ENCODE peak calls at places on chromosomes 5 and 9, in seven cellular contexts. G is lung, F is Peyer's patch, N is endothelial cell, I is esophagus squamous epithelium, X is kidney epithelial cell, H is bronchial epithelial cell. S is an unnamed sample.

GRCh38 chr5:160169326-160169725 is 50.1 kb upstream of the PWWP2A start:
- DNase-seq in G (no peak), F (no peak), N (no peak), I (no peak), X (no peak), H (peak; percentile 77), S (no peak)

GRCh38 chr9:109341561-109341960 is 20.7 kb upstream of the EPB41L4B start:
- DNase-seq in G (peak; percentile 65), F (no peak), N (no peak), I (no peak), X (no peak), H (peak; percentile 66), S (no peak)

GRCh38 chr5:10303699-10304170 is 4.0 kb downstream of the CMBL start:
- DNase-seq in G (no peak), F (no peak), N (no peak), I (no peak), X (no peak), H (no peak), S (no peak)

GRCh38 chr9:36746415-36746814 is 173.7 kb downstream of the MELK start:
- DNase-seq in G (no peak), F (no peak), N (no peak), I (no peak), X (no peak), H (no peak), S (no peak)

GRCh38 chr9:132193227-132194110 is 31.6 kb downstream of the NTNG2 start:
- DNase-seq in G (no peak), F (no peak), N (no peak), I (no peak), X (no peak), H (no peak), S (no peak)

GRCh38 chr9:134730011-134730760 is 88.6 kb downstream of the COL5A1 start:
- DNase-seq in G (no peak), F (no peak), N (no peak), I (no peak), X (no peak), H (no peak), S (peak; percentile 90)

GRCh38 chr5:128227984-128228383 is 144.4 kb downstream of the SLC12A2 start:
- DNase-seq in G (no peak), F (no peak), N (no peak), I (no peak), X (peak; percentile 76), H (peak; percentile 85), S (no peak)

GRCh38 chr5:579746-580366 is 32.3 kb upstream of the CEP72 start:
- DNase-seq in G (no peak), F (no peak), N (no peak), I (no peak), X (no peak), H (no peak), S (no peak)

GRCh38 chr9:27109621-27110020 is 596 bp downstream of the TEK start:
- DNase-seq in G (no peak), F (no peak), N (no peak), I (no peak), X (no peak), H (no peak), S (no peak)

GRCh38 chr5:56588636-56589485 is 226.5 kb upstream of the MAP3K1 start:
- DNase-seq in G (peak; percentile 34), F (peak; percentile 92), N (peak; percentile 19), I (peak; percentile 30), X (no peak), H (no peak), S (peak; percentile 66)

GRCh38 chr5:98775962-98776687 is 2.7 kb downstream of the RGMB start:
- DNase-seq in G (no peak), F (no peak), N (no peak), I (no peak), X (no peak), H (peak; percentile 74), S (no peak)

GRCh38 chr9:103574056-103574455 is 520.1 kb upstream of the SMC2 start:
- DNase-seq in G (no peak), F (no peak), N (no peak), I (no peak), X (no peak), H (peak; percentile 76), S (no peak)

GRCh38 chr9:127132921-127133647 is 10.6 kb upstream of the ANGPTL2 start:
- DNase-seq in G (no peak), F (peak; percentile 42), N (no peak), I (no peak), X (no peak), H (no peak), S (no peak)

GRCh38 chr5:61330879-61331406 is 1.1 kb upstream of the ZSWIM6 start:
- DNase-seq in G (peak; percentile 78), F (peak; percentile 90), N (peak; percentile 78), I (peak; percentile 29), X (no peak), H (peak; percentile 64), S (no peak)

GRCh38 chr5:139903805-139904565 is 108.4 kb downstream of the PSD2 start:
- DNase-seq in G (no peak), F (peak; percentile 40), N (peak; percentile 35), I (no peak), X (no peak), H (no peak), S (no peak)

GRCh38 chr5:179209359-179210150 is 135.7 kb downstream of the ADAMTS2 start:
- DNase-seq in G (no peak), F (no peak), N (no peak), I (no peak), X (no peak), H (no peak), S (no peak)

GRCh38 chr5:157690690-157691433 is 19.5 kb downstream of the C5orf52 start:
- DNase-seq in G (no peak), F (no peak), N (no peak), I (no peak), X (no peak), H (no peak), S (peak; percentile 32)

GRCh38 chr5:154899107-154899816 is 38.7 kb downstream of the GEMIN5 start:
- DNase-seq in G (no peak), F (no peak), N (no peak), I (no peak), X (no peak), H (no peak), S (no peak)

GRCh38 chr9:81150016-81150625 is 539.2 kb downstream of the TLE1 start:
- DNase-seq in G (no peak), F (no peak), N (no peak), I (no peak), X (no peak), H (peak; percentile 5), S (no peak)

GRCh38 chr5:10330511-10331105 is 22.9 kb upstream of the MARCHF6 start:
- DNase-seq in G (no peak), F (no peak), N (no peak), I (no peak), X (no peak), H (no peak), S (peak; percentile 57)

GRCh38 chr5:132003170-132003744 is 8.2 kb downstream of the ACSL6 start:
- DNase-seq in G (no peak), F (no peak), N (peak; percentile 37), I (no peak), X (no peak), H (no peak), S (no peak)

GRCh38 chr9:71001780-71002386 is 119.5 kb downstream of the TRPM3 start:
- DNase-seq in G (peak; percentile 32), F (no peak), N (peak; percentile 23), I (no peak), X (peak; percentile 9), H (peak; percentile 56), S (no peak)

GRCh38 chr5:134171972-134172371 is 4.8 kb downstream of the SKP1 start:
- DNase-seq in G (no peak), F (peak; percentile 87), N (no peak), I (no peak), X (no peak), H (no peak), S (no peak)

GRCh38 chr5:83636141-83636540 is 84.5 kb downstream of the HAPLN1 start:
- DNase-seq in G (no peak), F (no peak), N (no peak), I (no peak), X (no peak), H (no peak), S (no peak)

DNA sequence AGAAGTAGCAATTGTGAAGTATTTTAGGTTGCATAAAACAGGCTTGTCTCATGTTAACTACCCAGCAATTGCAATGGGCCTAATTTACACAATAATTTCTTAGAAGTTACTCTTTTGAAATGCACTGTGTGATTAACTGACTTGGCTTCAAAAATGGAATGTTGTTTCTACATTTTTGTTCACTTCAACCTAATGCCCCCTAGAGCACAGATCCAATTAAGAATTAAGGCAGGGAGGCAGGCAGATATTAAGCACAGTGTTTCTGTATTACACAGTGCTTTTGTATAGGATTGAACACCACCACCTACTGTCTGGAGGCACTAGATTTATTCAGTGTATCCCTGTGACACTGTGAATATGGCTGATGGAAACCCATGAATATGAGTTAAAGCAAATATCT is 302.1 kb downstream of the FBXL17 start:
- DNase-seq in G (no peak), F (no peak), N (no peak), I (no peak), X (no peak), H (no peak), S (no peak)
- TF ChIP-seq CTCF in G (no peak), F (no peak), N (no peak), I (no peak), X (no peak), H (no peak), S (no peak)

GRCh38 chr5:23727271-23727670 is 219.9 kb downstream of the PRDM9 start:
- DNase-seq in G (no peak), F (no peak), N (no peak), I (no peak), X (no peak), H (peak; percentile 81), S (no peak)

DNA sequence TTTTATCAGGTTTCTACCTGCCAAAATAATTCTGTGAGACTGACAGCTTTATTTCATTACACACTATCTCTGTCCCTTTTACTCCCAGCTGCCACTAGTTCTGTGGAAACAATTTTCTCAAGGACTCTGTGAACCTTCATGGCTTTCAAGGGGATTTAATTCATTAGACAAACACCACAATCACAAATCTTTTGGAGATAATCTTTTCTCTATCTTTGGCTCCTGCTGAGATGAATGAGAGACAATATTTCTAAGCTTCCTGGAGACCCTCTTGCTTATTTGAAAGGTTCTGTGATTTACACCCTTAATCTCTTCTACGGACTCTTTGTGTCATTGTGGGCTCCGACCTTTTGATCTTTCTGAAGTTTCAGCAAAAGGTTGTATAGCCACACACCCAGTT is 222.6 kb downstream of the PRDM9 start:
- DNase-seq in G (no peak), F (no peak), N (no peak), I (no peak), X (no peak), H (no peak), S (no peak)
- TF ChIP-seq CTCF in G (no peak), F (no peak), N (no peak), I (no peak), X (no peak), H (no peak), S (no peak)

GRCh38 chr5:58069016-58069705 is 390.7 kb downstream of the PLK2 start:
- DNase-seq in G (no peak), F (no peak), N (no peak), I (no peak), X (no peak), H (no peak), S (no peak)
- TF ChIP-seq CTCF in G (no peak), F (no peak), N (no peak), I (no peak), X (no peak), H (no peak), S (no peak)

DNA sequence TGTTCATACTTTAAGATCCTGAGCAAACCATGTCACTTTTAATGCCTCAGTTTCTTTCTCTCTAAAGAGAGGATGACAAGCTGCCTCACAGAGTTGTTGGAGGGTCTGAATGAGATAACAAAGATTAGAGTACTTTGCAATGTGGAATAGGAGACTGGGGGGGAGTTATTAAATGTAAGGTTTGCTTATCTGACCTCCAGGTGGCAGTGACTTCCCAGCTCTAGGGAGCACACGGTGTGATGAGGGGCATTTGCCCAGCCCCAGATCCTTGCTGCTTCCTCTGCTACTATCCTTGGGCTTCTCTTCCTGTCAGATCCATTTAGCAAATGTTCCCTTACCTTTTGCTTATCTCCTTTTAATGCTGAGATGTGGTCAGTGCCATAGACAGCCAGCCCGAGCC is 30.7 kb downstream of the ENHO start:
- DNase-seq in G (no peak), F (peak; percentile 6), N (no peak), I (no peak), X (no peak), H (no peak), S (no peak)
- TF ChIP-seq CTCF in G (no peak), F (no peak), N (no peak), I (no peak), X (no peak), H (no peak), S (no peak)